ENCODE peak calls at places on chromosomes 2 and 18, in eight cellular contexts. T is ureter, I is NCI-H82, P is NCI-H446, R is body of pancreas, A is AG04449, M is RWPE1, Q is IMR-90. C is an unnamed sample.

GRCh38 chr2:51971136-51971535 is 939.2 kb upstream of the NRXN1 start:
- DNase-seq in T (no peak), I (no peak), P (no peak), R (no peak), A (no peak), M (no peak), Q (peak), C (no peak)

GRCh38 chr2:124316875-124317605 is 292.0 kb downstream of the CNTNAP5 start:
- DNase-seq in T (no peak), I (no peak), P (peak), R (no peak), A (no peak), M (no peak), Q (no peak), C (no peak)

GRCh38 chr2:25347205-25347815 is 5.6 kb upstream of the DNMT3A start:
- DNase-seq in T (no peak), I (no peak), P (no peak), R (no peak), A (no peak), M (peak), Q (peak), C (no peak)

GRCh38 chr2:110980613-110981062 is 140.1 kb upstream of the BCL2L11 start:
- DNase-seq in T (no peak), I (no peak), P (no peak), R (no peak), A (no peak), M (no peak), Q (no peak), C (no peak)

GRCh38 chr18:21391074-21391673 is 149.1 kb downstream of the GREB1L start:
- DNase-seq in T (no peak), I (no peak), P (no peak), R (no peak), A (no peak), M (peak), Q (peak), C (peak)

GRCh38 chr2:146412625-146413024 is 1432.2 kb upstream of the ACVR2A start:
- DNase-seq in T (no peak), I (peak), P (no peak), R (no peak), A (no peak), M (no peak), Q (no peak), C (no peak)

GRCh38 chr2:121362776-121363175 is 77.8 kb upstream of the TFCP2L1 start:
- DNase-seq in T (no peak), I (no peak), P (no peak), R (no peak), A (no peak), M (no peak), Q (no peak), C (no peak)

GRCh38 chr2:101308432-101309210 is at the start of gene RNF149:
- DNase-seq in T (peak), I (peak), P (peak), R (peak), A (no peak), M (peak), Q (peak), C (peak)

GRCh38 chr18:37672001-37672400 is 106.4 kb upstream of the CELF4 start:
- DNase-seq in T (no peak), I (no peak), P (no peak), R (no peak), A (no peak), M (no peak), Q (no peak), C (no peak)

GRCh38 chr2:117762454-117762853 is 52.0 kb upstream of the DDX18 start:
- DNase-seq in T (no peak), I (no peak), P (no peak), R (no peak), A (no peak), M (no peak), Q (no peak), C (no peak)

GRCh38 chr2:145123606-145124005 is 603.7 kb upstream of the ZEB2 start:
- DNase-seq in T (no peak), I (no peak), P (no peak), R (peak), A (no peak), M (no peak), Q (peak), C (peak)

GRCh38 chr2:69601179-69601612 is 42.3 kb downstream of the AAK1 start:
- DNase-seq in T (no peak), I (no peak), P (no peak), R (no peak), A (peak), M (peak), Q (peak), C (peak)

GRCh38 chr2:153163055-153163454 is 315.5 kb downstream of the RPRM start:
- DNase-seq in T (no peak), I (peak), P (peak), R (peak), A (no peak), M (no peak), Q (no peak), C (peak)

GRCh38 chr18:76259012-76259568 is 236.0 kb downstream of the ZNF516 start:
- DNase-seq in T (no peak), I (no peak), P (no peak), R (peak), A (no peak), M (no peak), Q (no peak), C (no peak)

GRCh38 chr2:46448656-46449055 is 30.7 kb upstream of the TMEM247 start:
- DNase-seq in T (no peak), I (no peak), P (no peak), R (no peak), A (no peak), M (no peak), Q (no peak), C (no peak)

GRCh38 chr2:128736689-128737545 is 418.2 kb upstream of the HS6ST1 start:
- DNase-seq in T (peak), I (peak), P (no peak), R (peak), A (no peak), M (peak), Q (peak), C (peak)

GRCh38 chr18:24227976-24228660 is 89.3 kb downstream of the CABYR start:
- DNase-seq in T (no peak), I (no peak), P (no peak), R (no peak), A (peak), M (peak), Q (peak), C (no peak)

GRCh38 chr2:2828774-2829368 is 497.8 kb upstream of the MYT1L start:
- DNase-seq in T (peak), I (no peak), P (no peak), R (peak), A (no peak), M (no peak), Q (no peak), C (peak)

GRCh38 chr2:386406-387103 is 98.7 kb upstream of the ALKAL2 start:
- DNase-seq in T (no peak), I (no peak), P (no peak), R (no peak), A (no peak), M (no peak), Q (no peak), C (no peak)

C was measured in islet precursor cell.